ENCODE peak calls at places on chromosomes 11 and 22, in nine cellular contexts. One of them, this sample, is unnamed.

GRCh38 chr11:2593393-2593950 is 106.3 kb downstream of the KCNQ1OT1 start:
- DNase-seq in NCI-H1417: no peak
- DNase-seq in fibroblast of mammary gland: no peak
- DNase-seq in Ammon's horn: peak; percentile 1
- DNase-seq in T-helper 1 cell: no peak
- DNase-seq in H9: peak; percentile 22
- DNase-seq in foreskin melanocyte: no peak
- DNase-seq in iPS-NIHi11: no peak
- DNase-seq in CD4-positive, CD25-positive, alpha-beta regulatory T cell: no peak
- DNase-seq in this sample: no peak

GRCh38 chr11:94145916-94146315 is 17.3 kb downstream of the PANX1 start:
- DNase-seq in NCI-H1417: no peak
- DNase-seq in fibroblast of mammary gland: no peak
- DNase-seq in Ammon's horn: no peak
- DNase-seq in T-helper 1 cell: no peak
- DNase-seq in H9: no peak
- DNase-seq in foreskin melanocyte: no peak
- DNase-seq in iPS-NIHi11: no peak
- DNase-seq in CD4-positive, CD25-positive, alpha-beta regulatory T cell: no peak
- DNase-seq in this sample: no peak

GRCh38 chr22:49735411-49736311 is 92.0 kb downstream of the BRD1 start:
- DNase-seq in NCI-H1417: no peak
- DNase-seq in fibroblast of mammary gland: no peak
- DNase-seq in Ammon's horn: no peak
- DNase-seq in T-helper 1 cell: no peak
- DNase-seq in H9: peak; percentile 65
- DNase-seq in foreskin melanocyte: no peak
- DNase-seq in iPS-NIHi11: peak; percentile 94
- DNase-seq in CD4-positive, CD25-positive, alpha-beta regulatory T cell: no peak
- DNase-seq in this sample: no peak

GRCh38 chr22:39953101-39953500 is 7.1 kb upstream of the TMA7B start:
- DNase-seq in NCI-H1417: no peak
- DNase-seq in fibroblast of mammary gland: no peak
- DNase-seq in Ammon's horn: no peak
- DNase-seq in T-helper 1 cell: no peak
- DNase-seq in H9: no peak
- DNase-seq in foreskin melanocyte: no peak
- DNase-seq in iPS-NIHi11: no peak
- DNase-seq in CD4-positive, CD25-positive, alpha-beta regulatory T cell: no peak
- DNase-seq in this sample: no peak

GRCh38 chr11:100757636-100758035 is 70.5 kb downstream of the ARHGAP42 start:
- DNase-seq in NCI-H1417: no peak
- DNase-seq in fibroblast of mammary gland: no peak
- DNase-seq in Ammon's horn: peak; percentile 42
- DNase-seq in T-helper 1 cell: no peak
- DNase-seq in H9: no peak
- DNase-seq in foreskin melanocyte: peak; percentile 87
- DNase-seq in iPS-NIHi11: no peak
- DNase-seq in CD4-positive, CD25-positive, alpha-beta regulatory T cell: no peak
- DNase-seq in this sample: no peak

GRCh38 chr11:1129143-1129665 is 28.5 kb upstream of the MUC5AC start:
- DNase-seq in NCI-H1417: no peak
- DNase-seq in fibroblast of mammary gland: no peak
- DNase-seq in Ammon's horn: no peak
- DNase-seq in T-helper 1 cell: no peak
- DNase-seq in H9: peak; percentile 22
- DNase-seq in foreskin melanocyte: no peak
- DNase-seq in iPS-NIHi11: no peak
- DNase-seq in CD4-positive, CD25-positive, alpha-beta regulatory T cell: no peak
- DNase-seq in this sample: no peak

GRCh38 chr22:23521442-23522113 is 58.5 kb downstream of the IGLL1 start:
- DNase-seq in NCI-H1417: peak; percentile 95
- DNase-seq in fibroblast of mammary gland: peak; percentile 62
- DNase-seq in Ammon's horn: peak; percentile 96
- DNase-seq in T-helper 1 cell: peak; percentile 71
- DNase-seq in H9: peak; percentile 92
- DNase-seq in foreskin melanocyte: peak; percentile 90
- DNase-seq in iPS-NIHi11: peak; percentile 99
- DNase-seq in CD4-positive, CD25-positive, alpha-beta regulatory T cell: peak; percentile 67
- DNase-seq in this sample: peak; percentile 94

GRCh38 chr11:78551066-78551465 is 23.6 kb downstream of the NARS2 start:
- DNase-seq in NCI-H1417: no peak
- DNase-seq in fibroblast of mammary gland: no peak
- DNase-seq in Ammon's horn: no peak
- DNase-seq in T-helper 1 cell: no peak
- DNase-seq in H9: no peak
- DNase-seq in foreskin melanocyte: no peak
- DNase-seq in iPS-NIHi11: no peak
- DNase-seq in CD4-positive, CD25-positive, alpha-beta regulatory T cell: no peak
- DNase-seq in this sample: no peak

GRCh38 chr11:10474551-10474950 is 19.5 kb downstream of the AMPD3 start:
- DNase-seq in NCI-H1417: peak; percentile 57
- DNase-seq in fibroblast of mammary gland: no peak
- DNase-seq in Ammon's horn: no peak
- DNase-seq in T-helper 1 cell: no peak
- DNase-seq in H9: no peak
- DNase-seq in foreskin melanocyte: no peak
- DNase-seq in iPS-NIHi11: no peak
- DNase-seq in CD4-positive, CD25-positive, alpha-beta regulatory T cell: no peak
- DNase-seq in this sample: peak; percentile 32

GRCh38 chr11:45745065-45745811 is 59.7 kb upstream of the SLC35C1 start:
- DNase-seq in NCI-H1417: no peak
- DNase-seq in fibroblast of mammary gland: no peak
- DNase-seq in Ammon's horn: peak; percentile 68
- DNase-seq in T-helper 1 cell: no peak
- DNase-seq in H9: no peak
- DNase-seq in foreskin melanocyte: no peak
- DNase-seq in iPS-NIHi11: no peak
- DNase-seq in CD4-positive, CD25-positive, alpha-beta regulatory T cell: no peak
- DNase-seq in this sample: no peak

GRCh38 chr11:124070906-124071621 is 29.9 kb upstream of the OR10G7 start:
- DNase-seq in NCI-H1417: peak; percentile 59
- DNase-seq in fibroblast of mammary gland: peak; percentile 79
- DNase-seq in Ammon's horn: peak; percentile 93
- DNase-seq in T-helper 1 cell: peak; percentile 56
- DNase-seq in H9: peak; percentile 76
- DNase-seq in foreskin melanocyte: peak; percentile 73
- DNase-seq in iPS-NIHi11: peak; percentile 56
- DNase-seq in CD4-positive, CD25-positive, alpha-beta regulatory T cell: peak; percentile 78
- DNase-seq in this sample: peak; percentile 86

GRCh38 chr22:41799486-41800347 is 762 bp upstream of the CCDC134 start:
- DNase-seq in NCI-H1417: no peak
- DNase-seq in fibroblast of mammary gland: no peak
- DNase-seq in Ammon's horn: peak; percentile 40
- DNase-seq in T-helper 1 cell: peak; percentile 16
- DNase-seq in H9: peak; percentile 43
- DNase-seq in foreskin melanocyte: no peak
- DNase-seq in iPS-NIHi11: peak; percentile 64
- DNase-seq in CD4-positive, CD25-positive, alpha-beta regulatory T cell: peak; percentile 22
- DNase-seq in this sample: no peak

GRCh38 chr22:19766506-19767426 is 6.2 kb downstream of the TBX1 start:
- DNase-seq in NCI-H1417: no peak
- DNase-seq in fibroblast of mammary gland: no peak
- DNase-seq in Ammon's horn: no peak
- DNase-seq in T-helper 1 cell: peak; percentile 69
- DNase-seq in H9: peak; percentile 68
- DNase-seq in foreskin melanocyte: peak; percentile 24
- DNase-seq in iPS-NIHi11: no peak
- DNase-seq in CD4-positive, CD25-positive, alpha-beta regulatory T cell: peak; percentile 71
- DNase-seq in this sample: no peak

GRCh38 chr11:116233581-116233980 is 539.2 kb downstream of the BUD13 start:
- DNase-seq in NCI-H1417: no peak
- DNase-seq in fibroblast of mammary gland: no peak
- DNase-seq in Ammon's horn: no peak
- DNase-seq in T-helper 1 cell: no peak
- DNase-seq in H9: no peak
- DNase-seq in foreskin melanocyte: no peak
- DNase-seq in iPS-NIHi11: no peak
- DNase-seq in CD4-positive, CD25-positive, alpha-beta regulatory T cell: no peak
- DNase-seq in this sample: no peak

GRCh38 chr11:64247729-64248531 is 1.2 kb upstream of the PPP1R14B start:
- DNase-seq in NCI-H1417: no peak
- DNase-seq in fibroblast of mammary gland: no peak
- DNase-seq in Ammon's horn: no peak
- DNase-seq in T-helper 1 cell: no peak
- DNase-seq in H9: no peak
- DNase-seq in foreskin melanocyte: peak; percentile 65
- DNase-seq in iPS-NIHi11: no peak
- DNase-seq in CD4-positive, CD25-positive, alpha-beta regulatory T cell: no peak
- DNase-seq in this sample: no peak

GRCh38 chr11:45149483-45150056 is 3.1 kb downstream of the PRDM11 start:
- DNase-seq in NCI-H1417: no peak
- DNase-seq in fibroblast of mammary gland: no peak
- DNase-seq in Ammon's horn: no peak
- DNase-seq in T-helper 1 cell: no peak
- DNase-seq in H9: peak; percentile 15
- DNase-seq in foreskin melanocyte: no peak
- DNase-seq in iPS-NIHi11: no peak
- DNase-seq in CD4-positive, CD25-positive, alpha-beta regulatory T cell: no peak
- DNase-seq in this sample: no peak

GRCh38 chr11:77262803-77263202 is 38.7 kb downstream of the GDPD4 start:
- DNase-seq in NCI-H1417: no peak
- DNase-seq in fibroblast of mammary gland: no peak
- DNase-seq in Ammon's horn: no peak
- DNase-seq in T-helper 1 cell: no peak
- DNase-seq in H9: no peak
- DNase-seq in foreskin melanocyte: no peak
- DNase-seq in iPS-NIHi11: no peak
- DNase-seq in CD4-positive, CD25-positive, alpha-beta regulatory T cell: no peak
- DNase-seq in this sample: no peak

GRCh38 chr11:115659061-115659963 is 155.1 kb upstream of the CADM1 start:
- DNase-seq in NCI-H1417: no peak
- DNase-seq in fibroblast of mammary gland: no peak
- DNase-seq in Ammon's horn: no peak
- DNase-seq in T-helper 1 cell: peak; percentile 4
- DNase-seq in H9: peak; percentile 51
- DNase-seq in foreskin melanocyte: no peak
- DNase-seq in iPS-NIHi11: peak; percentile 72
- DNase-seq in CD4-positive, CD25-positive, alpha-beta regulatory T cell: no peak
- DNase-seq in this sample: no peak

GRCh38 chr11:46249103-46249942 is 28.1 kb upstream of the CREB3L1 start:
- DNase-seq in NCI-H1417: no peak
- DNase-seq in fibroblast of mammary gland: peak; percentile 77
- DNase-seq in Ammon's horn: no peak
- DNase-seq in T-helper 1 cell: no peak
- DNase-seq in H9: no peak
- DNase-seq in foreskin melanocyte: no peak
- DNase-seq in iPS-NIHi11: no peak
- DNase-seq in CD4-positive, CD25-positive, alpha-beta regulatory T cell: no peak
- DNase-seq in this sample: no peak

GRCh38 chr11:19311306-19312030 is 70.7 kb upstream of the E2F8 start:
- DNase-seq in NCI-H1417: peak; percentile 66
- DNase-seq in fibroblast of mammary gland: peak; percentile 61
- DNase-seq in Ammon's horn: peak; percentile 82
- DNase-seq in T-helper 1 cell: peak; percentile 19
- DNase-seq in H9: peak; percentile 61
- DNase-seq in foreskin melanocyte: peak; percentile 30
- DNase-seq in iPS-NIHi11: peak; percentile 77
- DNase-seq in CD4-positive, CD25-positive, alpha-beta regulatory T cell: peak; percentile 24
- DNase-seq in this sample: peak; percentile 45

GRCh38 chr11:129840236-129840635 is 24.6 kb downstream of the TMEM45B start:
- DNase-seq in NCI-H1417: no peak
- DNase-seq in fibroblast of mammary gland: no peak
- DNase-seq in Ammon's horn: no peak
- DNase-seq in T-helper 1 cell: no peak
- DNase-seq in H9: no peak
- DNase-seq in foreskin melanocyte: no peak
- DNase-seq in iPS-NIHi11: no peak
- DNase-seq in CD4-positive, CD25-positive, alpha-beta regulatory T cell: no peak
- DNase-seq in this sample: no peak

GRCh38 chr22:17738386-17739128 is 35.7 kb downstream of the BID start:
- DNase-seq in NCI-H1417: no peak
- DNase-seq in fibroblast of mammary gland: no peak
- DNase-seq in Ammon's horn: no peak
- DNase-seq in T-helper 1 cell: no peak
- DNase-seq in H9: no peak
- DNase-seq in foreskin melanocyte: no peak
- DNase-seq in iPS-NIHi11: no peak
- DNase-seq in CD4-positive, CD25-positive, alpha-beta regulatory T cell: no peak
- DNase-seq in this sample: no peak

GRCh38 chr22:32723632-32724031 is 77.9 kb upstream of the TIMP3 start:
- DNase-seq in NCI-H1417: no peak
- DNase-seq in fibroblast of mammary gland: peak; percentile 94
- DNase-seq in Ammon's horn: peak; percentile 69
- DNase-seq in T-helper 1 cell: peak; percentile 77
- DNase-seq in H9: no peak
- DNase-seq in foreskin melanocyte: peak; percentile 88
- DNase-seq in iPS-NIHi11: no peak
- DNase-seq in CD4-positive, CD25-positive, alpha-beta regulatory T cell: peak; percentile 83
- DNase-seq in this sample: no peak

GRCh38 chr11:71139516-71140205 is 112.7 kb downstream of the SHANK2 start:
- DNase-seq in NCI-H1417: no peak
- DNase-seq in fibroblast of mammary gland: peak; percentile 21
- DNase-seq in Ammon's horn: peak; percentile 93
- DNase-seq in T-helper 1 cell: no peak
- DNase-seq in H9: no peak
- DNase-seq in foreskin melanocyte: peak; percentile 11
- DNase-seq in iPS-NIHi11: no peak
- DNase-seq in CD4-positive, CD25-positive, alpha-beta regulatory T cell: no peak
- DNase-seq in this sample: peak; percentile 49

GRCh38 chr11:6617315-6617781 is 1.9 kb downstream of the TPP1 start:
- DNase-seq in NCI-H1417: no peak
- DNase-seq in fibroblast of mammary gland: peak; percentile 35
- DNase-seq in Ammon's horn: no peak
- DNase-seq in T-helper 1 cell: no peak
- DNase-seq in H9: no peak
- DNase-seq in foreskin melanocyte: no peak
- DNase-seq in iPS-NIHi11: no peak
- DNase-seq in CD4-positive, CD25-positive, alpha-beta regulatory T cell: no peak
- DNase-seq in this sample: no peak

GRCh38 chr11:66907751-66908173 is 50.4 kb downstream of the PC start:
- DNase-seq in NCI-H1417: no peak
- DNase-seq in fibroblast of mammary gland: no peak
- DNase-seq in Ammon's horn: no peak
- DNase-seq in T-helper 1 cell: no peak
- DNase-seq in H9: no peak
- DNase-seq in foreskin melanocyte: no peak
- DNase-seq in iPS-NIHi11: no peak
- DNase-seq in CD4-positive, CD25-positive, alpha-beta regulatory T cell: no peak
- DNase-seq in this sample: no peak

GRCh38 chr11:88337342-88338222 is at the start of gene CTSC:
- DNase-seq in NCI-H1417: peak; percentile 79
- DNase-seq in fibroblast of mammary gland: peak; percentile 82
- DNase-seq in Ammon's horn: peak; percentile 78
- DNase-seq in T-helper 1 cell: peak; percentile 95
- DNase-seq in H9: peak; percentile 89
- DNase-seq in foreskin melanocyte: peak; percentile 64
- DNase-seq in iPS-NIHi11: peak; percentile 91
- DNase-seq in CD4-positive, CD25-positive, alpha-beta regulatory T cell: peak; percentile 97
- DNase-seq in this sample: peak; percentile 84

GRCh38 chr11:21174781-21175180 is 505.4 kb downstream of the NELL1 start:
- DNase-seq in NCI-H1417: no peak
- DNase-seq in fibroblast of mammary gland: no peak
- DNase-seq in Ammon's horn: no peak
- DNase-seq in T-helper 1 cell: no peak
- DNase-seq in H9: no peak
- DNase-seq in foreskin melanocyte: no peak
- DNase-seq in iPS-NIHi11: no peak
- DNase-seq in CD4-positive, CD25-positive, alpha-beta regulatory T cell: no peak
- DNase-seq in this sample: no peak

GRCh38 chr11:64098318-64098831 is 62.6 kb downstream of the FLRT1 start:
- DNase-seq in NCI-H1417: no peak
- DNase-seq in fibroblast of mammary gland: no peak
- DNase-seq in Ammon's horn: no peak
- DNase-seq in T-helper 1 cell: no peak
- DNase-seq in H9: no peak
- DNase-seq in foreskin melanocyte: peak; percentile 68
- DNase-seq in iPS-NIHi11: no peak
- DNase-seq in CD4-positive, CD25-positive, alpha-beta regulatory T cell: no peak
- DNase-seq in this sample: no peak

GRCh38 chr22:37965940-37966664 is 12.6 kb downstream of the POLR2F start:
- DNase-seq in NCI-H1417: no peak
- DNase-seq in fibroblast of mammary gland: peak; percentile 30
- DNase-seq in Ammon's horn: no peak
- DNase-seq in T-helper 1 cell: no peak
- DNase-seq in H9: no peak
- DNase-seq in foreskin melanocyte: no peak
- DNase-seq in iPS-NIHi11: no peak
- DNase-seq in CD4-positive, CD25-positive, alpha-beta regulatory T cell: no peak
- DNase-seq in this sample: no peak

GRCh38 chr11:122863704-122864326 is 18.7 kb upstream of the JHY start:
- DNase-seq in NCI-H1417: peak; percentile 43
- DNase-seq in fibroblast of mammary gland: peak; percentile 59
- DNase-seq in Ammon's horn: peak; percentile 48
- DNase-seq in T-helper 1 cell: no peak
- DNase-seq in H9: no peak
- DNase-seq in foreskin melanocyte: no peak
- DNase-seq in iPS-NIHi11: peak; percentile 42
- DNase-seq in CD4-positive, CD25-positive, alpha-beta regulatory T cell: peak; percentile 38
- DNase-seq in this sample: peak; percentile 67